ENCODE peak calls at places on chromosome 14, in five cellular contexts. B, C, W, E and L are unnamed samples.

GRCh38 chr14:96893966-96894622 is 96.9 kb downstream of the VRK1 start:
- DNase-seq in B (no peak), W (no peak), E (no peak), C (no peak), L (no peak)

GRCh38 chr14:83463500-83464098 is 1929.9 kb upstream of the SEL1L start:
- DNase-seq in E (peak; percentile 12), C (no peak), B (peak; percentile 10), W (peak; percentile 5), L (peak; percentile 28)

GRCh38 chr14:84442481-84442880 is 1087.5 kb upstream of the FLRT2 start:
- DNase-seq in E (no peak), C (no peak), W (no peak), B (no peak), L (no peak)

GRCh38 chr14:38583471-38583870 is 327.6 kb upstream of the CLEC14A start:
- DNase-seq in W (no peak), E (no peak), C (no peak), B (no peak), L (no peak)

GRCh38 chr14:105313381-105314286 is 914 bp upstream of the PACS2 start:
- DNase-seq in B (no peak), W (no peak), C (no peak), E (no peak), L (peak; percentile 21)

GRCh38 chr14:100104523-100105300 is 39.5 kb downstream of the EVL start:
- DNase-seq in W (no peak), C (no peak), B (no peak), E (no peak), L (no peak)

GRCh38 chr14:76500011-76500410 is 124.1 kb downstream of the ESRRB start:
- DNase-seq in W (no peak), E (no peak), C (no peak), B (no peak), L (no peak)

GRCh38 chr14:97129639-97130038 is 332.5 kb downstream of the VRK1 start:
- DNase-seq in B (no peak), W (no peak), C (no peak), E (no peak), L (no peak)

GRCh38 chr14:59919582-59920377 is at the start of gene LRRC9:
- DNase-seq in W (peak; percentile 88), C (no peak), E (peak; percentile 93), B (peak; percentile 17), L (no peak)

GRCh38 chr14:86533834-86534233 is 1003.9 kb downstream of the FLRT2 start:
- DNase-seq in W (no peak), B (no peak), E (no peak), C (no peak), L (no peak)

GRCh38 chr14:81728447-81728846 is 194.8 kb upstream of the SEL1L start:
- DNase-seq in C (no peak), B (no peak), W (no peak), E (no peak), L (no peak)

GRCh38 chr14:50668008-50668851 is at the start of gene SAV1:
- DNase-seq in B (peak; percentile 61), C (no peak), E (peak; percentile 68), W (no peak), L (peak; percentile 83)

GRCh38 chr14:80477388-80478160 is 266.3 kb upstream of the DIO2 start:
- DNase-seq in B (no peak), C (no peak), E (no peak), W (no peak), L (no peak)

GRCh38 chr14:36580856-36581831 is 1.3 kb downstream of the NKX2-8 start:
- DNase-seq in W (no peak), E (no peak), C (no peak), B (no peak), L (peak; percentile 66)

GRCh38 chr14:104429291-104429861 is 150.2 kb upstream of the C14orf180 start:
- DNase-seq in C (no peak), E (no peak), B (no peak), W (no peak), L (no peak)

GRCh38 chr14:55426881-55427280 is 13.5 kb downstream of the TBPL2 start:
- DNase-seq in B (no peak), C (no peak), W (no peak), E (no peak), L (no peak)

GRCh38 chr14:104383931-104384775 is 195.4 kb upstream of the C14orf180 start:
- DNase-seq in W (no peak), C (no peak), E (no peak), B (no peak), L (no peak)

DNA sequence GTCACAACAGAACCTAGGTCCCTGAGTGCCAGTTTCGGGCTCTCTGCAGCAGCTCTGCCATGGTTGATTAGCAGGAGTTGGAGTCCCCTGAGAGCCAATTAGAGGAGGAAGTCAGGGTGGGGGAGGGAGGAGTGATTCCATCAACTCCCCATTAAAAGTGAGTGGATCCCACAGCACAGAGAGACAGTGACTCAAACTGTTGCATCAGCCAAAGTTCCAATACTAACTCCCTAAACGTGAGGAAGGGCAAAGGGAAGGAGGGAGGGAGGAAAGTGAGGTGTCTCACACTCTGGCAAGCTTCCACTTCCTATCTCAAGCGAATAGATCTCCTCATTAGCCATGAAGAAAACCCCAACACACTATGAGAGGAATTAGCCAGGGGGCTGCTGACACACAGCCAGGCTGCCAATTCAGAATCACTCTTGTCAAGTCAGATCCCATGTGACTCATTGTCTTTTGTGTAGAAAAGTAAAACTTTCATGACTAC is 23.6 kb downstream of the OR11H4 start:
- DNase-seq in W (no peak), C (peak; percentile 43), B (peak; percentile 6), E (no peak), L (peak; percentile 32)
- TF ChIP-seq KDM1A in W (no peak), C (no peak), B (no peak), E (no peak), L (no peak)

DNA sequence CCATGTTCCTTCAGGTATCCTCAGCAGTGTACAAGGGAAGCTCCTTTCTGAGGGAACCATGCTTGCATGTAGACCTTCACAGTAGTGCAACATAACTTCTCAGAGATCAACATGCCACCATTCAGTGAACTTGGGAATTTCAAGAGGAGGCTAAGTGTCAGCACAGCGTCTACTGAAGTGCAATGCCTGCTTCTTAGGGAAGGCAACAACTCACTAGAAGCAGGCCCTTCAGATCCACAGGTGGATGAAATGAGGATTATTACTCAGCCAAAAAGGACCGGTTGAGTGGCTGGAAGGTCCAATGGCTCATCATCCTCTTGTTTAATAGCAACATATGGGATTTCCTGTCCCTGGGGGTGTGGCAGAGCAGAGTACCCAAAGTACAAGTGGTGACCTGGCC is 18.7 kb downstream of the RNASE10 start:
- DNase-seq in W (no peak), E (no peak), B (no peak), C (no peak), L (no peak)
- TF ChIP-seq KDM1A in W (no peak), E (no peak), B (no peak), C (no peak), L (no peak)

DNA sequence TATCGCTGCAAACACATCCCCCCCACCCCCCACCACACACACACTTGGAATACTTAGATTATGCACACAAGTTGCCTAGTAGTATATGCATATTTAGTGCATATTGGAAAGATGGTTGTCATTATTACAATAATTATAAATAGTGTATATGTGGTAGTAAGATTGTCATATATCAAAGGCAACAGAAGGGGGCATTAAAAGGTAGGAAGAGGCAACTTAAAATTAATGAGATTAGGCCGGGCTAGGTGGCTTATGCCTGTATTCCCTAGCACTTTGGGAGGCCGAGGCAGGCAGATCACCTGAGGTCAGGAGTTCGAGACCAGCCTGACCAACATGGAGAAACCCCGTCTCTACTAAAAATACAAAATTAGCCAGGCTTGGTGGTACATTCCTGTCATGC is 52.1 kb downstream of the GSC start:
- DNase-seq in E (no peak), C (no peak), W (no peak), B (no peak), L (no peak)
- TF ChIP-seq KDM1A in E (no peak), C (no peak), W (no peak), B (no peak), L (no peak)

GRCh38 chr14:28676481-28676880 is 90.1 kb upstream of the FOXG1 start:
- DNase-seq in W (no peak), B (no peak), E (no peak), C (no peak), L (no peak)
- TF ChIP-seq KDM1A in W (no peak), B (no peak), E (no peak), C (no peak), L (no peak)

GRCh38 chr14:74299061-74299545 is 3.6 kb downstream of the ABCD4 start:
- DNase-seq in C (no peak), B (no peak), W (no peak), E (no peak), L (no peak)
- TF ChIP-seq KDM1A in C (no peak), B (no peak), W (no peak), E (no peak), L (no peak)

GRCh38 chr14:35438910-35439713 is 34.6 kb upstream of the NFKBIA start:
- DNase-seq in C (peak; percentile 39), B (no peak), E (peak; percentile 52), W (no peak), L (no peak)
- TF ChIP-seq KDM1A in C (no peak), B (no peak), E (no peak), W (no peak), L (no peak)

GRCh38 chr14:78164226-78164853 is 5.8 kb upstream of the NRXN3 start:
- DNase-seq in W (peak; percentile 50), B (peak; percentile 44), C (no peak), E (peak; percentile 15), L (peak; percentile 60)
- TF ChIP-seq KDM1A in W (no peak), B (no peak), C (no peak), E (no peak), L (no peak)

DNA sequence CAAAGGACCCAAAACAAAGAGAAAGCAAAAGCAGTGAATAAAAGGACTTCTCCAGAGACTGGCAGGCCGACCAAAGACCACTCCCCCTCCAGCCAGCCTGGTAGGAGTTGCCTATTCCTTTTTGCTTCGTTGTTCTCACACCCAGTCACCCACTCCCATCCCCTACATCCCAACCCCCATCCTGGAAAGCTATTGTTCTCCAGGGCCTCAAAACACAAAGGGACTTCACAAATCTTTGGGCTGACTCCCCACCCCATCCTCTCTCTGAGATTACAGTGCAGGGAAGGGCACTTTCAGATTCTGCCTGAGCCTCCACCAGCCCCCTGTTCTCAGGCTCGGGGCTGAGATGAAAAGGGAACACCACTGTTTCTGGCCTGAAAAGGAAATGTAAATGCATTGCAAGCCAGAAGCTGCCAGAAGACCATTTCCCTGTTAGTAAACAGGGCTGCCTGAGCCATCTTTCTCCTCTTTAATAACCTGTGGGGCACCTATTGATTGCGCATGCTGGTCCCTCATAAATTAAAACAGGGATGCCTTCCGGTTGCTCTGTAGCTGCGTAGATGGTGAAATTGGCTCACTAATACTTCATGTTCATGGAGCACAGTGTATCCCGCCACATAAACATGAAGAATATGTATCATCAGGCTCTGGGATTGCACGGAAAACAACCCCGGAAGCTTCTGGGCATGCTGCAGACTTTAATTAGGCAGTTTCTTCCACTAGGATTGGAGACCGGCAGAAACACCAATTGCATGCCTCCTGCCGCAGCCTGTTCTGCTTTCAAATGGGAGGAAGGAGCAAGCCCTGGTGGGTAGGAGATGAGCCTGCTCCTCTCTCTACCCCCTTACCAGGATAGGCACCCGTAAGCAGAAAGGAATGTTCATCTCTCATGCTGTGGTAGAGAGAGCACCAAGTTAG is 130.3 kb upstream of the FUT8 start:
- DNase-seq in W (peak; percentile 80), C (no peak), E (no peak), B (no peak), L (no peak)
- TF ChIP-seq KDM1A in W (no peak), C (no peak), E (no peak), B (no peak), L (no peak)

GRCh38 chr14:67579636-67580035 is 20.4 kb downstream of the PIGH start:
- DNase-seq in C (no peak), E (no peak), W (no peak), B (no peak), L (no peak)
- TF ChIP-seq KDM1A in C (no peak), E (no peak), W (no peak), B (no peak), L (no peak)

GRCh38 chr14:25349269-25349668 is 299.3 kb upstream of the STXBP6 start:
- DNase-seq in B (no peak), E (no peak), C (no peak), W (no peak), L (no peak)
- TF ChIP-seq KDM1A in B (no peak), E (no peak), C (no peak), W (no peak), L (no peak)